ENCODE peak calls at places on chromosome 22, in seven cellular contexts. H is kidney; Z is OCI-LY7; X is caudate nucleus; F is PC-3; I is CD4-positive, alpha-beta T cell; B is aorta. C is an unnamed sample.

GRCh38 chr22:23182289-23183106 is 2.2 kb downstream of the BCR start:
- DNase-seq in H (no peak), Z (peak; percentile 52), X (no peak), F (peak; percentile 72), I (no peak), B (no peak), C (no peak)

GRCh38 chr22:33302049-33302545 is 243.9 kb upstream of the SYN3 start:
- DNase-seq in H (peak; percentile 92), Z (peak; percentile 91), X (peak; percentile 60), F (peak; percentile 45), I (peak; percentile 19), B (peak; percentile 84), C (peak; percentile 69)

GRCh38 chr22:43743131-43743530 is 69.0 kb downstream of the EFCAB6 start:
- DNase-seq in H (no peak), Z (no peak), X (no peak), F (peak; percentile 14), I (no peak), B (no peak), C (no peak)

GRCh38 chr22:30206964-30207363 is 39.6 kb downstream of the LIF start:
- DNase-seq in H (peak; percentile 85), Z (no peak), X (peak; percentile 36), F (peak; percentile 97), I (no peak), B (peak; percentile 60), C (no peak)

GRCh38 chr22:39748877-39749276 is 144.7 kb downstream of the ENTHD1 start:
- DNase-seq in H (no peak), Z (no peak), X (no peak), F (peak; percentile 48), I (no peak), B (no peak), C (no peak)

GRCh38 chr22:22086501-22087158 is 104.0 kb upstream of the TOP3B start:
- DNase-seq in H (no peak), Z (no peak), X (no peak), F (no peak), I (no peak), B (no peak), C (no peak)

GRCh38 chr22:20018001-20018400 is 1.4 kb upstream of the ARVCF start:
- DNase-seq in H (peak; percentile 51), Z (no peak), X (no peak), F (no peak), I (no peak), B (no peak), C (no peak)

GRCh38 chr22:30837531-30837930 is 131.0 kb downstream of the MORC2 start:
- DNase-seq in H (no peak), Z (no peak), X (no peak), F (no peak), I (no peak), B (no peak), C (no peak)

GRCh38 chr22:44205713-44206645 is 25.3 kb downstream of the PARVG start:
- DNase-seq in H (peak; percentile 72), Z (no peak), X (no peak), F (no peak), I (no peak), B (no peak), C (no peak)

GRCh38 chr22:46027219-46028068 is 50.5 kb upstream of the WNT7B start:
- DNase-seq in H (peak; percentile 91), Z (peak; percentile 22), X (peak; percentile 83), F (no peak), I (no peak), B (peak; percentile 71), C (peak; percentile 62)

GRCh38 chr22:49437356-49437755 is 390.3 kb downstream of the BRD1 start:
- DNase-seq in H (no peak), Z (no peak), X (no peak), F (no peak), I (no peak), B (no peak), C (no peak)

GRCh38 chr22:47373648-47374272 is 611.3 kb downstream of the TBC1D22A start:
- DNase-seq in H (no peak), Z (no peak), X (no peak), F (no peak), I (no peak), B (no peak), C (no peak)

GRCh38 chr22:47375621-47376321 is 613.3 kb downstream of the TBC1D22A start:
- DNase-seq in H (no peak), Z (no peak), X (no peak), F (no peak), I (no peak), B (no peak), C (no peak)

GRCh38 chr22:47374273-47374771 is 611.9 kb downstream of the TBC1D22A start:
- DNase-seq in H (peak; percentile 44), Z (no peak), X (no peak), F (no peak), I (no peak), B (no peak), C (no peak)

GRCh38 chr22:47376322-47376700 is 613.9 kb downstream of the TBC1D22A start:
- DNase-seq in H (no peak), Z (no peak), X (no peak), F (no peak), I (no peak), B (no peak), C (no peak)

GRCh38 chr22:47374901-47375575 is 612.6 kb downstream of the TBC1D22A start:
- DNase-seq in H (no peak), Z (no peak), X (no peak), F (no peak), I (no peak), B (no peak), C (no peak)
- H3K27ac ChIP-seq in H (no peak overlapping the region), Z (no peak overlapping the region), X (no peak overlapping the region), F (no peak overlapping the region), I (no peak overlapping the region), B (no peak overlapping the region), C (no peak overlapping the region)

GRCh38 chr22:37520754-37521153 is 1.5 kb upstream of the CARD10 start:
- DNase-seq in H (peak; percentile 40), Z (no peak), X (no peak), F (no peak), I (no peak), B (no peak), C (no peak)

GRCh38 chr22:37526376-37526775 is 7.2 kb upstream of the CARD10 start:
- DNase-seq in H (peak; percentile 67), Z (no peak), X (no peak), F (no peak), I (no peak), B (no peak), C (no peak)

GRCh38 chr22:37525746-37526350 is 6.6 kb upstream of the CARD10 start:
- DNase-seq in H (peak; percentile 35), Z (no peak), X (no peak), F (peak; percentile 49), I (no peak), B (no peak), C (no peak)

GRCh38 chr22:37521236-37521739 is 2.1 kb upstream of the CARD10 start:
- DNase-seq in H (peak; percentile 51), Z (no peak), X (no peak), F (no peak), I (no peak), B (no peak), C (no peak)

DNA sequence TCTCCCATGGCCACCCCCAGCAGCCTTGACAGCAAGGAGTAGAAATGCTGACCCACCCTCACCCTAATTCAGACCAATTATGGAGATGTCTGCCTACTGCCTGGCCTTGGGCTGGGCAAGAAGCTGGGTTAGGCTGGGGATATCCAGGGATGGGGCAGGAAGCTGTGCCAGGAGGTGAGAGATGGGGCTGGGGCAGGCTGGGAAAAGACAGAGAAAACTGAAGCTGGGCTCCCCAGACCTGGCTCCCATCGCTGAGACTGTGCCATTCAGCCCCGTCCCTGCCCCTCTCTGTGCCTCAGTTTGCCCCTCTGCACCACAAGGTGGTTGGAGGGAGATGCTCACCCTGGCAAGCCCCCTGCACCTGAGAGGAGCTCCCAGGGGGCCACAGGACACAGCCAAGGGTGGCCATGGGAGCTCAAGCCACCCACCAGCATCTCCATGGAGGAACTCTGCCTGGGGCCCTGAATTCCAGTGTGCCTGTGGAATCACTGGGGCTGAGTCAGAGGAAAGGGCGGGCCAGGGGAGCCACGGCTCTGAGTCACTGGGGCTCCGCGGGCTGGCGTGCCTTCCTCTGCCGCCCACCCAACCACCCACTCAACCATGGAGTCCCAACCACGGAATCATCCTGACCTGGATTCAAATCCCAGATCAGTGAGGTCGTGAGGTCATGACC is 6.0 kb upstream of the CARD10 start:
- DNase-seq in H (peak; percentile 80), Z (no peak), X (peak; percentile 27), F (peak; percentile 84), I (no peak), B (peak; percentile 68), C (no peak)
- H3K27ac ChIP-seq in H (no peak overlapping the region), Z (no peak overlapping the region), X (no peak overlapping the region), F (peak overlapping the region; percentile 82), I (no peak overlapping the region), B (no peak overlapping the region), C (no peak overlapping the region)

GRCh38 chr22:25969286-25969685 is 200.0 kb upstream of the SEZ6L start:
- DNase-seq in H (no peak), Z (no peak), X (no peak), F (no peak), I (no peak), B (no peak), C (no peak)

GRCh38 chr22:25970996-25971811 is 198.1 kb upstream of the SEZ6L start:
- DNase-seq in H (no peak), Z (no peak), X (no peak), F (no peak), I (no peak), B (no peak), C (no peak)

GRCh38 chr22:25972397-25972796 is 196.9 kb upstream of the SEZ6L start:
- DNase-seq in H (no peak), Z (no peak), X (no peak), F (no peak), I (no peak), B (no peak), C (no peak)

GRCh38 chr22:25969901-25970300 is 199.4 kb upstream of the SEZ6L start:
- DNase-seq in H (no peak), Z (no peak), X (no peak), F (no peak), I (no peak), B (no peak), C (no peak)

GRCh38 chr22:25970348-25970995 is 198.8 kb upstream of the SEZ6L start:
- DNase-seq in H (no peak), Z (no peak), X (peak; percentile 2), F (no peak), I (no peak), B (no peak), C (no peak)
- H3K27ac ChIP-seq in H (no peak overlapping the region), Z (no peak overlapping the region), X (no peak overlapping the region), F (no peak overlapping the region), I (no peak overlapping the region), B (no peak overlapping the region), C (no peak overlapping the region)

DNA sequence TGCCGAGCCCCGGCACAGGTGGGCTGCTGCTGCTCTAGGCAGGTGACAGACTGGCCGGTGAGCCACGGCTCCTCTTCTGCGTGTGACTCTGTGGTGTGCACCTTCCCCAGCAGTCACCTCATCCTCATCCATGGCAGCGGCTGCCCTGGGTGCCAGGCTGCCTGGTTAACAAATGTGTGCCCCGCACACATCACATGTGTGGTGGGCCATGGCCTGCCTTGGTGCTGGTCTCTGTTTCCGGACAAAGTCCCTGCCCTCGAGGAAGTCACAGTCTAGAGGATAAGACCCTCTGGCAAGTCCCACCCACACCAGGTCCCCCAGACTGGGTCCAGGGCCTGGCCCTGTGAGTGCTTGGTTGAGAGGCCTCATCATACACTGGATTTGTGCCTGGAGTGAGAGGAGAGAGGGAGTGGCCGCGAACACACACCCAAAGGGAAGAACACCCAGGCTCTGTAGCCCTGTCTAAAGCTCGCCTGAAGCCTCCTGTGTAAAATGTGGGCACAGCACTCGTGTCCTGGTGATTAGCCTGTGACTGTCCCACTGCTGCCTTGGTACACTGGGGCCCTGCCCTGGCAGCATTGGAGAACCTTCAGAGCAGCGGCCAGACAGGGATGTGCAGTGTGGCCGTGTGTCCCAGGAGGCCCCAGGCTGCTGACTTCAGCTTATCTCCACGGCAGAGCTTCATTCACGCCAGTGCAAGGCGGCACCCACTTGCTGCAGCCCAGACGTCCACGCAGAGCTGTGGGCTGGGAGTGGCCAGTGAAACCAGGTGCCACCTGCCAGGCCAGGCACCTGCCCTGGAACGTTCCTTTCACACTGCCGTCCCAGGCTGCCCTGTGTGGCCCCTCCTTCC is 269.9 kb downstream of the TBC1D22A start:
- DNase-seq in H (peak; percentile 73), Z (no peak), X (no peak), F (no peak), I (no peak), B (peak; percentile 33), C (no peak)
- H3K27ac ChIP-seq in H (no peak overlapping the region), Z (no peak overlapping the region), X (no peak overlapping the region), F (no peak overlapping the region), I (no peak overlapping the region), B (no peak overlapping the region), C (no peak overlapping the region)

C was measured in substantia nigra.